ENCODE peak calls at places on chromosomes 3 and 15, in ten cellular contexts. Y, C, F, U, M, I, B, L, O and D are unnamed samples.

GRCh38 chr3:183381179-183381578 is 47.2 kb downstream of the MCF2L2 start:
- DNase-seq in U (no peak), M (no peak), Y (peak), F (no peak), I (peak), O (peak), C (no peak), L (no peak), B (no peak), D (no peak)

GRCh38 chr15:41892621-41893421 is 1.0 kb downstream of the SPTBN5 start:
- DNase-seq in M (peak), L (peak), O (no peak), Y (no peak), C (peak), B (peak), F (no peak), I (no peak), U (no peak), D (no peak)

GRCh38 chr3:52123106-52123708 is 31.0 kb downstream of the POC1A start:
- DNase-seq in U (peak), I (peak), L (peak), C (peak), Y (peak), O (peak), M (peak), B (peak), F (peak), D (peak)

GRCh38 chr3:53730565-53730964 is 115.7 kb downstream of the CHDH start:
- DNase-seq in C (peak), M (no peak), U (no peak), B (no peak), L (no peak), Y (no peak), F (no peak), O (no peak), I (no peak), D (no peak)

GRCh38 chr3:52055537-52056351 is 627 bp downstream of the DUSP7 start:
- DNase-seq in C (peak), M (peak), L (peak), Y (no peak), F (no peak), U (no peak), B (peak), I (peak), O (peak), D (peak)

GRCh38 chr3:27130796-27131195 is 238.4 kb downstream of the NEK10 start:
- DNase-seq in O (no peak), L (no peak), F (no peak), I (no peak), Y (no peak), C (no peak), U (no peak), B (no peak), M (no peak), D (no peak)

GRCh38 chr15:75844629-75845390 is 1.6 kb downstream of the UBE2Q2 start:
- DNase-seq in L (no peak), Y (no peak), M (no peak), B (peak), C (no peak), I (no peak), F (no peak), O (no peak), U (no peak), D (no peak)

GRCh38 chr3:81302045-81302444 is 459.4 kb downstream of the GBE1 start:
- DNase-seq in F (peak), O (peak), B (no peak), Y (no peak), L (no peak), U (no peak), C (peak), M (peak), I (peak), D (peak)